ENCODE peak calls at places on chromosomes 2 and 18, in eight cellular contexts. L, W, U, G, K, E, A and C are unnamed samples.

GRCh38 chr2:47076586-47077441 is 78.3 kb downstream of the STPG4 start:
- DNase-seq in L (peak; percentile 96), W (no peak), U (peak; percentile 98), G (no peak), K (no peak), E (peak; percentile 99), A (no peak), C (peak; percentile 91)

GRCh38 chr2:235541016-235541415 is 47.2 kb downstream of the AGAP1 start:
- DNase-seq in L (no peak), W (no peak), U (no peak), G (no peak), K (no peak), E (no peak), A (no peak), C (no peak)

GRCh38 chr18:78480531-78481054 is 499.0 kb upstream of the SALL3 start:
- DNase-seq in L (no peak), W (no peak), U (no peak), G (no peak), K (no peak), E (no peak), A (no peak), C (no peak)

GRCh38 chr2:85435220-85435958 is 16.9 kb downstream of the SH2D6 start:
- DNase-seq in L (no peak), W (no peak), U (no peak), G (no peak), K (peak; percentile 54), E (no peak), A (no peak), C (no peak)

GRCh38 chr2:207848545-207848928 is 78.8 kb upstream of the FZD5 start:
- DNase-seq in L (no peak), W (no peak), U (no peak), G (no peak), K (no peak), E (no peak), A (no peak), C (no peak)

GRCh38 chr2:230557056-230557455 is 141.1 kb downstream of the SP100 start:
- DNase-seq in L (no peak), W (no peak), U (no peak), G (no peak), K (no peak), E (peak; percentile 13), A (no peak), C (no peak)

GRCh38 chr2:167140767-167141166 is 252.5 kb downstream of the XIRP2 start:
- DNase-seq in L (peak; percentile 94), W (no peak), U (peak; percentile 99), G (peak; percentile 38), K (no peak), E (peak; percentile 99), A (no peak), C (peak; percentile 67)

GRCh38 chr18:56327171-56327885 is 311.1 kb downstream of the TXNL1 start:
- DNase-seq in L (peak; percentile 48), W (no peak), U (no peak), G (no peak), K (no peak), E (no peak), A (no peak), C (no peak)

GRCh38 chr2:36322108-36322507 is 33.5 kb upstream of the CRIM1 start:
- DNase-seq in L (no peak), W (no peak), U (peak; percentile 37), G (no peak), K (no peak), E (peak; percentile 51), A (no peak), C (no peak)

GRCh38 chr2:110702981-110703380 is 25.1 kb upstream of the BUB1 start:
- DNase-seq in L (no peak), W (no peak), U (no peak), G (no peak), K (no peak), E (no peak), A (no peak), C (no peak)

GRCh38 chr2:229300814-229301213 is 29.7 kb upstream of the PID1 start:
- DNase-seq in L (no peak), W (no peak), U (no peak), G (no peak), K (no peak), E (no peak), A (no peak), C (no peak)

GRCh38 chr2:72924353-72925240 is 7.3 kb downstream of the EMX1 start:
- DNase-seq in L (no peak), W (no peak), U (no peak), G (no peak), K (no peak), E (no peak), A (no peak), C (no peak)

GRCh38 chr2:67854103-67854502 is 208.7 kb downstream of the C1D start:
- DNase-seq in L (peak; percentile 59), W (no peak), U (no peak), G (no peak), K (no peak), E (no peak), A (no peak), C (no peak)

GRCh38 chr2:150485114-150485870 is 2.2 kb downstream of the RND3 start:
- DNase-seq in L (no peak), W (peak; percentile 54), U (no peak), G (peak; percentile 74), K (no peak), E (peak; percentile 73), A (peak; percentile 85), C (peak; percentile 84)

GRCh38 chr2:119531292-119531691 is 7.0 kb upstream of the SCTR start:
- DNase-seq in L (no peak), W (no peak), U (no peak), G (no peak), K (no peak), E (no peak), A (no peak), C (no peak)

GRCh38 chr18:48868468-48869466 is 82.0 kb downstream of the SMAD7 start:
- DNase-seq in L (no peak), W (no peak), U (no peak), G (no peak), K (no peak), E (peak; percentile 10), A (no peak), C (peak; percentile 23)

GRCh38 chr18:74682998-74683311 is 85.3 kb downstream of the ZNF407 start:
- DNase-seq in L (peak; percentile 44), W (no peak), U (no peak), G (no peak), K (no peak), E (peak; percentile 3), A (no peak), C (no peak)

GRCh38 chr2:38629684-38630083 is 27.0 kb upstream of the HNRNPLL start:
- DNase-seq in L (no peak), W (no peak), U (no peak), G (no peak), K (no peak), E (no peak), A (no peak), C (no peak)

GRCh38 chr18:10770264-10770663 is 244.4 kb downstream of the NAPG start:
- DNase-seq in L (no peak), W (no peak), U (no peak), G (no peak), K (no peak), E (no peak), A (no peak), C (no peak)

GRCh38 chr18:55250729-55251128 is 291.5 kb upstream of the CCDC68 start:
- DNase-seq in L (no peak), W (no peak), U (peak; percentile 50), G (no peak), K (no peak), E (peak; percentile 84), A (no peak), C (no peak)
- TF ChIP-seq CTCF in L (no peak), W (no peak), U (no peak), G (no peak), K (no peak), E (no peak), A (no peak), C (no peak)

GRCh38 chr2:201715459-201715858 is 17.0 kb upstream of the MPP4 start:
- DNase-seq in L (no peak), W (no peak), U (no peak), G (no peak), K (no peak), E (no peak), A (no peak), C (no peak)
- TF ChIP-seq CTCF in L (no peak), W (no peak), U (no peak), G (no peak), K (no peak), E (peak; percentile 32), A (no peak), C (no peak)

DNA sequence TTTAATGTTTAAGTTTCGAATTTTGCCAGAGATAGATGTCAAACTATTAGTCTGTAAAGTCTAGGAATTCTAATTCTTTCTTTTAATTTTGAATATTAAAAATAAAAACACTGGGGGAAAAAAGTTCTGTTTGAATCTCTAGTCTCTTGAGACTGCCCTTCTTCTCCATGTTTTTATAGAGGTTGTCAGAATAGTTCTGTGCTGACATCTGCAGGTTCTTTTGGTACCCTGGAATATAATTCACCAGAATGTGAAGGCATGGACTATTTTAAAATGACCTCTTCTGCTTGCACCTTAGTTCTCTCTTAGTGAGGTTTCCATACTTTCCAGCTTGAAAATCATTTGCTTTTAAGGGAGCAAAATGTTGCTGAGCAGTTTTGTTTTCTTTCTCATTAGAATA is 121.0 kb upstream of the MSTN start:
- DNase-seq in L (no peak), W (no peak), U (no peak), G (no peak), K (no peak), E (no peak), A (no peak), C (no peak)
- TF ChIP-seq CTCF in L (no peak), W (no peak), U (no peak), G (no peak), K (no peak), E (no peak), A (no peak), C (no peak)

GRCh38 chr18:63844254-63844653 is 43.3 kb upstream of the SERPINB2 start:
- DNase-seq in L (no peak), W (no peak), U (peak; percentile 32), G (no peak), K (no peak), E (peak; percentile 84), A (no peak), C (peak; percentile 6)
- TF ChIP-seq CTCF in L (peak; percentile 60), W (peak; percentile 71), U (peak; percentile 53), G (peak; percentile 21), K (peak; percentile 18), E (peak; percentile 82), A (no peak), C (peak; percentile 59)

GRCh38 chr2:201558665-201559064 is 84.6 kb downstream of the TMEM237 start:
- DNase-seq in L (no peak), W (no peak), U (no peak), G (no peak), K (no peak), E (no peak), A (no peak), C (peak; percentile 3)
- TF ChIP-seq CTCF in L (no peak), W (no peak), U (no peak), G (no peak), K (no peak), E (no peak), A (no peak), C (no peak)

GRCh38 chr2:107669335-107669734 is 157.4 kb upstream of the RGPD4 start:
- DNase-seq in L (no peak), W (no peak), U (peak; percentile 4), G (no peak), K (no peak), E (peak; percentile 27), A (no peak), C (no peak)
- TF ChIP-seq CTCF in L (peak; percentile 30), W (peak; percentile 39), U (peak; percentile 33), G (no peak), K (no peak), E (peak; percentile 45), A (no peak), C (no peak)